ENCODE peak calls at places on chromosomes 2 and 18, in seven cellular contexts. U is AG10803, Z is mesendoderm, G is choroid plexus epithelial cell, M is GM06990, O is HCT116, Q is A549. S is an unnamed sample.
A peak's percentile ranks its signal among the peaks of the same experiment; 100 is the strongest.

GRCh38 chr2:54767921-54768320 is 44.5 kb downstream of the EML6 start:
- DNase-seq in M (peak; percentile 26), Q (no peak), G (peak; percentile 77), O (no peak), U (peak; percentile 26), Z (no peak), S (no peak)

GRCh38 chr2:240220371-240220770 is 79.9 kb upstream of the OTOS start:
- DNase-seq in O (no peak), M (no peak), Z (peak; percentile 31), Q (peak; percentile 43), G (peak; percentile 79), U (peak; percentile 16), S (no peak)

GRCh38 chr2:152693033-152693432 is 24.2 kb downstream of the PRPF40A start:
- DNase-seq in U (no peak), Q (no peak), M (peak; percentile 52), G (no peak), O (no peak), Z (no peak), S (no peak)

GRCh38 chr2:232545511-232546375 is 4.6 kb downstream of the TIGD1 start:
- DNase-seq in M (no peak), Q (no peak), O (no peak), Z (no peak), U (no peak), G (no peak), S (no peak)

GRCh38 chr2:70706026-70706795 is 61.8 kb downstream of the ADD2 start:
- DNase-seq in Z (no peak), O (no peak), Q (no peak), M (no peak), U (no peak), G (no peak), S (no peak)

GRCh38 chr2:179106342-179107178 is 56.6 kb upstream of the CCDC141 start:
- DNase-seq in M (peak; percentile 43), Q (peak; percentile 84), Z (peak; percentile 8), G (peak; percentile 96), O (peak; percentile 83), U (peak; percentile 91), S (peak; percentile 33)

GRCh38 chr18:478679-479078 is 21.8 kb downstream of the COLEC12 start:
- DNase-seq in M (no peak), U (peak; percentile 54), Q (no peak), G (peak; percentile 85), Z (no peak), O (no peak), S (no peak)

GRCh38 chr2:21006423-21007128 is 37.3 kb downstream of the APOB start:
- DNase-seq in G (no peak), O (no peak), Z (no peak), U (no peak), Q (no peak), M (no peak), S (no peak)

GRCh38 chr2:118670868-118671267 is 176.6 kb downstream of the EN1 start:
- DNase-seq in U (peak; percentile 83), Q (no peak), M (no peak), G (peak; percentile 79), O (no peak), Z (no peak), S (no peak)

GRCh38 chr18:34709631-34710429 is at the start of gene DTNA:
- DNase-seq in Z (peak; percentile 80), O (no peak), Q (no peak), U (peak; percentile 98), M (no peak), G (peak; percentile 98), S (no peak)

GRCh38 chr2:141186413-141187062 is 944.3 kb downstream of the LRP1B start:
- DNase-seq in O (no peak), Z (no peak), G (no peak), Q (no peak), M (no peak), U (no peak), S (no peak)

GRCh38 chr2:190663348-190663747 is 14.5 kb downstream of the NAB1 start:
- DNase-seq in U (peak; percentile 37), G (peak; percentile 34), Z (no peak), Q (no peak), M (no peak), O (no peak), S (no peak)

GRCh38 chr2:96762529-96763253 is 2.0 kb downstream of the CNNM4 start:
- DNase-seq in U (no peak), O (no peak), Q (no peak), Z (peak; percentile 85), G (no peak), M (no peak), S (no peak)

GRCh38 chr2:161796192-161796591 is 172.0 kb downstream of the SLC4A10 start:
- DNase-seq in Z (no peak), G (peak; percentile 18), Q (no peak), M (no peak), U (peak; percentile 30), O (no peak), S (no peak)

GRCh38 chr2:208359632-208359986 is 47.0 kb upstream of the PTH2R start:
- DNase-seq in U (no peak), G (no peak), O (no peak), M (peak; percentile 12), Q (no peak), Z (peak; percentile 54), S (no peak)

GRCh38 chr18:36066731-36067117 is 635 bp downstream of the RPRD1A start:
- DNase-seq in O (no peak), Q (no peak), G (peak; percentile 12), U (no peak), M (no peak), Z (peak; percentile 11), S (no peak)

GRCh38 chr2:172655091-172655837 is 80.4 kb upstream of the RAPGEF4 start:
- DNase-seq in G (peak; percentile 86), U (peak; percentile 86), Z (no peak), O (no peak), Q (no peak), M (no peak), S (no peak)

GRCh38 chr2:72175636-72176035 is 28.0 kb upstream of the CYP26B1 start:
- DNase-seq in Q (no peak), O (no peak), U (no peak), G (no peak), Z (no peak), M (no peak), S (no peak)

GRCh38 chr2:222891890-222892289 is 31.1 kb downstream of the ACSL3 start:
- DNase-seq in O (no peak), Q (no peak), U (peak; percentile 35), Z (no peak), G (peak; percentile 56), M (no peak), S (no peak)

GRCh38 chr2:8457620-8458255 is 224.1 kb upstream of the ID2 start:
- DNase-seq in G (no peak), Q (no peak), Z (peak; percentile 14), M (no peak), O (no peak), U (no peak), S (no peak)

GRCh38 chr18:9417081-9417841 is 58.1 kb upstream of the RALBP1 start:
- DNase-seq in Z (no peak), U (peak; percentile 86), Q (no peak), G (peak; percentile 73), O (no peak), M (no peak), S (no peak)

GRCh38 chr2:207083361-207084080 is 82.2 kb downstream of the KLF7 start:
- DNase-seq in G (peak; percentile 45), Q (no peak), Z (no peak), M (no peak), O (no peak), U (no peak), S (no peak)

GRCh38 chr2:120989911-120990441 is 254.3 kb downstream of the GLI2 start:
- DNase-seq in O (no peak), M (no peak), U (no peak), Q (no peak), Z (no peak), G (no peak), S (no peak)
- H3K4me3 ChIP-seq in O (no peak overlapping the region), M (no peak overlapping the region), U (no peak overlapping the region), Q (no peak overlapping the region), Z (no peak overlapping the region), G (no peak overlapping the region), S (no peak overlapping the region)

GRCh38 chr2:241768850-241769249 is 7.8 kb upstream of the GAL3ST2 start:
- DNase-seq in G (no peak), U (no peak), Q (no peak), O (no peak), Z (no peak), M (no peak), S (no peak)
- H3K4me3 ChIP-seq in G (no peak overlapping the region), U (no peak overlapping the region), Q (no peak overlapping the region), O (no peak overlapping the region), Z (no peak overlapping the region), M (no peak overlapping the region), S (no peak overlapping the region)

DNA sequence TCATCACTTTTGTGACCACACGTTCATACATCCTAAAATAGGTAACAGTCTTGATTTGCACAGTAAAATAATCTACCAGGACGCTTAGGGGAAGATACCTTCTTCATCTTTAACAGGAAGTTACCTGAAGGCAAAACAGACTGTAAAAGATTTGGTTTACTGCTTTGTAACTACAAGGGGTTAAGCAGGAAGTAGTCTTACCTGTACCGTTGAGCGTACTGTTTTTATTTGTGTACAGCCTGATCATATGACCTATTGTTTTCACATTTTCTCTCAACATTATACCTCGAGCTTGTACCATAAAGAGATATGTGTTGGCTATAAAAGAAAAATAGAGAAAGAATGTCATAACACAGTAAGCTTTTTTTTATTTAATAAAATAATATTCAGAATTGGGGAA is 18.3 kb downstream of the B4GALT6 start:
- DNase-seq in Q (no peak), Z (no peak), M (no peak), O (no peak), U (no peak), G (no peak), S (no peak)
- H3K4me3 ChIP-seq in Q (no peak overlapping the region), Z (no peak overlapping the region), M (no peak overlapping the region), O (no peak overlapping the region), U (no peak overlapping the region), G (no peak overlapping the region), S (no peak overlapping the region)

GRCh38 chr2:42172566-42172965 is 3.4 kb downstream of the EML4 start:
- DNase-seq in Z (no peak), Q (no peak), O (no peak), M (no peak), U (no peak), G (no peak), S (no peak)

GRCh38 chr2:42170619-42171395 is 1.7 kb downstream of the EML4 start:
- DNase-seq in Z (no peak), G (peak; percentile 18), M (no peak), O (no peak), U (no peak), Q (no peak), S (no peak)

GRCh38 chr2:42169869-42170465 is 814 bp downstream of the EML4 start:
- DNase-seq in G (peak; percentile 25), U (peak; percentile 9), Q (no peak), Z (no peak), M (no peak), O (no peak), S (no peak)

GRCh38 chr2:42171396-42171971 is 2.3 kb downstream of the EML4 start:
- DNase-seq in G (peak; percentile 55), Z (peak; percentile 80), Q (no peak), M (peak; percentile 33), O (no peak), U (peak; percentile 30), S (no peak)

DNA sequence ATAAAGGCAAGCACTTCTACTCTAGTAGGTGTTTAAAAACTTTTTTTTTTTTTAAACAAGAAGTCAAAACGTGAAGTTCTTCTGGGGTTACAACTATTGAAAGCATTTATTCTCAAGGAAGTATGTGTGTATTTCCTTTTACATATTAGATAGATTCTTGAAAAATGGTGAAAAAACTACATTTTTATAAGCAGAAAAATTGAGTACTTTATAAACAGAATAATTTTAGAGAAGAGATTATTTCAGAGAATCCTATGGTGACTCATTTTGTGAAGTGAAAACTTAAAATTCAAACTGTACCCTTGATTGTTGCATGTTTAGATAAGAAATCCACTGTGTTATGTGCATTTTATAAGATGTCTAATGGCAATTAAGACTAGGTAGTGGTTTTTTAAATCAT is 2.9 kb downstream of the EML4 start:
- DNase-seq in O (no peak), M (no peak), Q (no peak), Z (no peak), G (no peak), U (no peak), S (no peak)
- H3K4me3 ChIP-seq in O (no peak overlapping the region), M (peak overlapping the region; percentile 96), Q (no peak overlapping the region), Z (no peak overlapping the region), G (peak overlapping the region; percentile 95), U (peak overlapping the region; percentile 88), S (no peak overlapping the region)